ENCODE peak calls at places on chromosomes 13 and 19, in four cellular contexts. Y is hepatocyte, H is dorsolateral prefrontal cortex, T is EH. Z is an unnamed sample.
A peak's percentile ranks its signal among the peaks of the same experiment; 100 is the strongest.

GRCh38 chr13:99658266-99658991 is 157.2 kb downstream of the TM9SF2 start:
- DNase-seq in H (peak; percentile 47), T (peak; percentile 55), Y (peak; percentile 73), Z (peak; percentile 72)

GRCh38 chr13:38990693-38991092 is at the start of gene STOML3:
- DNase-seq in T (no peak), Y (no peak), H (no peak), Z (no peak)

GRCh38 chr19:34645551-34645950 is 31.4 kb downstream of the SCGB2B2 start:
- DNase-seq in Y (no peak), T (no peak), H (no peak), Z (no peak)

GRCh38 chr19:1651548-1652394 is 644 bp downstream of the TCF3 start:
- DNase-seq in Y (peak; percentile 75), T (peak; percentile 44), H (no peak), Z (peak; percentile 66)

GRCh38 chr13:84649853-84650252 is 767.6 kb upstream of the SLITRK1 start:
- DNase-seq in H (no peak), T (peak; percentile 64), Y (no peak), Z (no peak)

GRCh38 chr13:40251343-40252032 is 415.0 kb downstream of the FOXO1 start:
- DNase-seq in T (peak; percentile 23), H (no peak), Y (no peak), Z (no peak)

GRCh38 chr13:92317066-92317465 is 909.5 kb upstream of the GPC6 start:
- DNase-seq in Y (no peak), H (no peak), T (no peak), Z (no peak)

GRCh38 chr13:27125357-27126282 is 46.0 kb downstream of the USP12 start:
- DNase-seq in H (peak; percentile 38), T (no peak), Y (no peak), Z (no peak)

GRCh38 chr19:47471733-47472457 is at the start of gene SLC8A2:
- DNase-seq in T (peak; percentile 79), Y (peak; percentile 93), H (peak; percentile 65), Z (no peak)

Z was measured in small intestine.